ENCODE peak calls at places on chromosomes 5 and 9, in seven cellular contexts. Y is SK-N-SH, V is H1, X is HCT116, G is HepG2, Q is K562, E is GM12878. M is an unnamed sample.

GRCh38 chr5:1445313-1445894 is at the start of gene SLC6A3:
- DNase-seq in G (no peak), X (no peak), Q (peak; percentile 75), E (no peak), V (peak; percentile 84), Y (peak; percentile 70), M (no peak)

GRCh38 chr5:95729115-95730010 is 1.8 kb upstream of the RHOBTB3 start:
- DNase-seq in Y (no peak), Q (no peak), X (no peak), V (no peak), G (no peak), E (no peak), M (no peak)

GRCh38 chr9:109224751-109225150 is 57.7 kb upstream of the FRRS1L start:
- DNase-seq in X (no peak), Q (no peak), E (no peak), G (no peak), Y (no peak), V (no peak), M (no peak)

GRCh38 chr5:1563617-1564181 is 39.9 kb upstream of the LPCAT1 start:
- DNase-seq in Q (peak; percentile 21), X (no peak), G (no peak), Y (no peak), E (no peak), V (no peak), M (peak; percentile 2)

GRCh38 chr9:103867886-103868285 is 226.2 kb upstream of the SMC2 start:
- DNase-seq in Q (no peak), E (no peak), X (no peak), V (no peak), G (no peak), Y (no peak), M (no peak)

GRCh38 chr5:78056901-78057514 is 237.5 kb downstream of the AP3B1 start:
- DNase-seq in Q (no peak), V (no peak), Y (no peak), G (no peak), X (no peak), E (no peak), M (no peak)

GRCh38 chr5:101535626-101536025 is 632.5 kb upstream of the ST8SIA4 start:
- DNase-seq in G (no peak), Q (no peak), Y (no peak), E (no peak), X (no peak), V (no peak), M (no peak)

GRCh38 chr5:141641634-141642278 is 5.0 kb downstream of the RELL2 start:
- DNase-seq in Q (peak; percentile 79), E (no peak), X (no peak), G (no peak), V (no peak), Y (no peak), M (no peak)

GRCh38 chr5:169880012-169880673 is 100.2 kb downstream of the INSYN2B start:
- DNase-seq in Y (no peak), X (no peak), Q (no peak), V (no peak), E (no peak), G (no peak), M (no peak)

GRCh38 chr5:173884402-173885053 is 3.6 kb upstream of the CPEB4 start:
- DNase-seq in X (no peak), Q (peak; percentile 72), V (no peak), Y (no peak), G (no peak), E (peak; percentile 67), M (no peak)

GRCh38 chr9:127344373-127344995 is 52.5 kb upstream of the SLC2A8 start:
- DNase-seq in G (no peak), V (no peak), Y (no peak), Q (no peak), X (no peak), E (no peak), M (no peak)

GRCh38 chr5:168268949-168269943 is 22.2 kb upstream of the WWC1 start:
- DNase-seq in X (peak; percentile 83), G (peak; percentile 80), E (no peak), V (peak; percentile 98), Q (peak; percentile 78), Y (peak; percentile 91), M (peak; percentile 82)

GRCh38 chr5:143515829-143516228 is 112.3 kb upstream of the NR3C1 start:
- DNase-seq in G (no peak), X (no peak), Y (no peak), V (no peak), E (no peak), Q (no peak), M (no peak)

GRCh38 chr5:177604656-177605055 is 4.7 kb downstream of the B4GALT7 start:
- DNase-seq in X (no peak), V (no peak), G (no peak), Y (no peak), E (no peak), Q (no peak), M (no peak)

GRCh38 chr9:36721846-36722588 is 149.3 kb downstream of the MELK start:
- DNase-seq in G (no peak), E (no peak), X (no peak), Y (no peak), V (no peak), Q (no peak), M (peak; percentile 42)

GRCh38 chr9:121871431-121872025 is 220.1 kb downstream of the DAB2IP start:
- DNase-seq in G (no peak), V (no peak), E (no peak), Q (no peak), X (no peak), Y (no peak), M (no peak)

GRCh38 chr9:108991479-108991878 is 21.8 kb downstream of the CTNNAL1 start:
- DNase-seq in Q (no peak), V (no peak), G (no peak), Y (no peak), X (no peak), E (no peak), M (no peak)

GRCh38 chr5:3101561-3101960 is 350.1 kb upstream of the IRX2 start:
- DNase-seq in Q (no peak), X (no peak), E (no peak), G (no peak), V (no peak), Y (no peak), M (no peak)

GRCh38 chr9:120873512-120873911 is 3.5 kb downstream of the PHF19 start:
- DNase-seq in Q (no peak), V (peak; percentile 77), G (no peak), E (no peak), X (peak; percentile 59), Y (no peak), M (peak; percentile 41)

GRCh38 chr5:78605611-78606010 is 43.0 kb downstream of the LHFPL2 start:
- DNase-seq in Q (no peak), Y (no peak), E (no peak), G (no peak), X (no peak), V (no peak), M (no peak)

GRCh38 chr5:172903790-172904189 is 55.4 kb upstream of the RPL26L1 start:
- DNase-seq in Q (no peak), V (no peak), Y (peak; percentile 39), G (no peak), X (peak; percentile 7), E (no peak), M (no peak)

GRCh38 chr9:111524731-111525055 is 286 bp upstream of the ZNF483 start:
- DNase-seq in G (no peak), E (no peak), Y (no peak), V (no peak), X (no peak), Q (no peak), M (no peak)

GRCh38 chr5:80871541-80871961 is 88.6 kb upstream of the RASGRF2 start:
- DNase-seq in G (peak; percentile 8), Y (no peak), E (no peak), V (no peak), Q (peak; percentile 11), X (peak; percentile 45), M (no peak)

GRCh38 chr9:83560169-83560826 is 22.1 kb upstream of the FRMD3 start:
- DNase-seq in X (no peak), G (no peak), Y (no peak), E (no peak), Q (no peak), V (no peak), M (no peak)

GRCh38 chr9:100848731-100849130 is 179.8 kb upstream of the PLPPR1 start:
- DNase-seq in Q (no peak), V (no peak), E (no peak), X (no peak), G (no peak), Y (no peak), M (no peak)

GRCh38 chr5:39080597-39081204 is 6.5 kb upstream of the RICTOR start:
- DNase-seq in E (no peak), Q (peak; percentile 78), V (no peak), X (peak; percentile 60), Y (peak; percentile 63), G (peak; percentile 56), M (peak; percentile 73)

GRCh38 chr5:131394128-131394527 is 130.3 kb downstream of the CDC42SE2 start:
- DNase-seq in V (no peak), Q (no peak), Y (no peak), E (peak; percentile 66), G (no peak), X (no peak), M (no peak)

GRCh38 chr5:56244676-56245075 is 11.5 kb upstream of the ANKRD55 start:
- DNase-seq in G (no peak), Y (no peak), V (no peak), X (no peak), E (no peak), Q (no peak), M (no peak)

GRCh38 chr5:37580106-37580505 is 201.0 kb downstream of the WDR70 start:
- DNase-seq in X (no peak), V (no peak), G (no peak), Q (no peak), Y (no peak), E (no peak), M (no peak)

GRCh38 chr9:133057006-133057405 is 4.8 kb upstream of the CEL start:
- DNase-seq in X (no peak), E (no peak), G (no peak), V (no peak), Y (no peak), Q (no peak), M (no peak)
- TF ChIP-seq JUND in X (no peak), E (no peak), G (no peak), V (no peak), Y (no peak), Q (no peak), M (no peak)

GRCh38 chr9:16328349-16328748 is 542.1 kb downstream of the BNC2 start:
- DNase-seq in Y (no peak), X (no peak), G (no peak), Q (no peak), V (no peak), E (no peak), M (no peak)
- TF ChIP-seq JUND in Y (no peak), X (no peak), G (no peak), Q (no peak), V (no peak), E (no peak), M (no peak)

DNA sequence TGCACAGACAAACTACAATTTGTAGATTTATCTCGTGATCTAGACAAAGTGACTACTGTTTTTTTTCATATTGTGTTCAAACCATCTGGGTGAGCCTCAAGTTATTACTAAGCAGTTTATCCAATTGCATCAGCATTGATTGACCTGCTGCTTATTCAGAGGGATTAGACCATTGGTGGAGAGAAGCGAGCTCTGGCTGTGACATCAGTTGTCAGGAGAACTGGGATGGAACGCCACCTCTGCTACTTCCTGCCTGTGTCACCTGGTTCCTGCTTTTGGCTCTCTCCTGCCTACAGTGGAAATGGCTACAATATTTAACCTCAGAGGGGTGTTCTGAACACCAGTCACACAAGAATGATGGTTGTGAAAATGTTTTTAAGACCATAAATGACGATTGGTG is 12.1 kb downstream of the NR4A3 start:
- DNase-seq in V (peak; percentile 17), Y (no peak), X (no peak), G (no peak), Q (no peak), E (no peak), M (no peak)
- TF ChIP-seq JUND in V (no peak), Y (no peak), X (no peak), G (no peak), Q (no peak), E (no peak), M (no peak)

GRCh38 chr5:126428421-126428820 is 5.2 kb downstream of the GRAMD2B start:
- DNase-seq in Q (no peak), V (no peak), G (no peak), Y (no peak), E (no peak), X (no peak), M (no peak)
- TF ChIP-seq JUND in Q (no peak), V (no peak), G (no peak), Y (no peak), E (no peak), X (no peak), M (no peak)

M was measured in T47D.